ENCODE peak calls at places on chromosomes 6 and 20, in nine cellular contexts. W, G, T, P, E, M, V, D and N are unnamed samples.

GRCh38 chr20:4060054-4060795 is 44.9 kb upstream of the RNF24 start:
- DNase-seq in P (no peak), T (no peak), D (no peak), M (no peak), E (no peak), G (no peak), V (no peak), W (no peak), N (no peak)

GRCh38 chr20:13839421-13840092 is 54.7 kb downstream of the NDUFAF5 start:
- DNase-seq in P (no peak), W (peak; percentile 12), E (peak; percentile 87), V (peak; percentile 86), D (no peak), T (no peak), G (no peak), M (no peak), N (no peak)

GRCh38 chr6:129709451-129709908 is 497 bp downstream of the ARHGAP18 start:
- DNase-seq in T (no peak), W (no peak), E (no peak), M (no peak), D (no peak), G (peak; percentile 54), P (no peak), V (peak; percentile 37), N (no peak)

GRCh38 chr20:62211769-62212288 is 8.2 kb downstream of the HRH3 start:
- DNase-seq in V (no peak), E (no peak), D (no peak), G (no peak), W (no peak), T (no peak), M (no peak), P (no peak), N (no peak)

GRCh38 chr6:39206250-39206721 is 23.0 kb downstream of the KCNK5 start:
- DNase-seq in E (no peak), T (no peak), P (no peak), G (no peak), W (no peak), M (no peak), D (no peak), V (no peak), N (no peak)

GRCh38 chr6:143501851-143502250 is 9.7 kb downstream of the FUCA2 start:
- DNase-seq in W (no peak), V (no peak), M (no peak), P (no peak), G (peak; percentile 49), E (no peak), T (no peak), D (no peak), N (no peak)

GRCh38 chr6:156718647-156719394 is 58.4 kb upstream of the ARID1B start:
- DNase-seq in M (no peak), W (no peak), V (no peak), T (peak; percentile 66), E (no peak), P (no peak), G (no peak), D (peak; percentile 24), N (no peak)

GRCh38 chr6:152356659-152357058 is 280.5 kb downstream of the SYNE1 start:
- DNase-seq in P (peak; percentile 41), G (peak; percentile 66), E (no peak), T (no peak), M (peak; percentile 14), W (peak; percentile 12), D (peak; percentile 51), V (peak; percentile 44), N (no peak)

GRCh38 chr6:3119040-3119723 is 671 bp downstream of the BPHL start:
- DNase-seq in D (no peak), P (peak; percentile 25), E (no peak), V (peak; percentile 33), M (no peak), W (peak; percentile 57), T (peak; percentile 51), G (peak; percentile 43), N (no peak)

GRCh38 chr6:89874438-89874837 is 19.8 kb upstream of the GJA10 start:
- DNase-seq in V (no peak), W (no peak), P (no peak), D (no peak), E (no peak), M (no peak), T (no peak), G (no peak), N (no peak)

GRCh38 chr6:142692942-142693341 is 252.0 kb downstream of the HIVEP2 start:
- DNase-seq in D (peak; percentile 59), W (peak; percentile 57), V (peak; percentile 93), G (peak; percentile 77), P (peak; percentile 53), M (peak; percentile 73), E (peak; percentile 39), T (peak; percentile 18), N (peak; percentile 69)

GRCh38 chr20:45105317-45105716 is 4.4 kb upstream of the KCNS1 start:
- DNase-seq in E (no peak), V (no peak), D (no peak), G (peak; percentile 34), M (no peak), P (no peak), W (no peak), T (no peak), N (no peak)

GRCh38 chr6:32194825-32195651 is 2.6 kb upstream of the GPSM3 start:
- DNase-seq in V (peak; percentile 68), T (no peak), E (no peak), D (no peak), M (peak; percentile 59), W (peak; percentile 97), P (no peak), G (peak; percentile 78), N (no peak)

GRCh38 chr20:49450281-49450707 is 32.2 kb downstream of the KCNB1 start:
- DNase-seq in M (no peak), E (no peak), W (no peak), P (peak; percentile 53), T (no peak), V (no peak), D (peak; percentile 54), G (no peak), N (no peak)

GRCh38 chr20:47568837-47569410 is 67.2 kb downstream of the NCOA3 start:
- DNase-seq in G (no peak), T (no peak), E (no peak), W (no peak), M (no peak), P (no peak), D (no peak), V (no peak), N (no peak)

GRCh38 chr20:1876975-1877603 is 18.1 kb upstream of the SIRPA start:
- DNase-seq in V (no peak), P (no peak), E (no peak), M (peak; percentile 19), G (peak; percentile 52), T (peak; percentile 82), D (peak; percentile 70), W (peak; percentile 84), N (no peak)